ENCODE peak calls at places on chromosomes 16 and 17, in nine cellular contexts. One of them, this sample, is unnamed.

GRCh38 chr17:74637265-74637664 is 13.7 kb upstream of the CD300E start:
- DNase-seq in activated CD4-positive, CD25-positive, alpha-beta regulatory T cell treated with anti-CD3 and anti-CD28 coated beads, Interleukin-2, amount 50 U/mL, for 16 hours: no peak
- DNase-seq in NCI-H748 treated with DMSO at 0.1 percent for 48 hours: no peak
- DNase-seq in activated T-cell treated with anti-CD3 and anti-CD28 coated beads, Interleukin-2, amount 50 U/mL, for 4 hours: no peak
- DNase-seq in hypothalamus: no peak
- DNase-seq in COR-L47: no peak
- DNase-seq in body of pancreas: no peak
- DNase-seq in islet precursor cell: no peak
- DNase-seq in NCI-H446 treated with DMSO at 0.1 percent for 48 hours: no peak
- DNase-seq in this sample: no peak

GRCh38 chr17:83005639-83006038 is 73.8 kb upstream of the METRNL start:
- DNase-seq in activated CD4-positive, CD25-positive, alpha-beta regulatory T cell treated with anti-CD3 and anti-CD28 coated beads, Interleukin-2, amount 50 U/mL, for 16 hours: no peak
- DNase-seq in NCI-H748 treated with DMSO at 0.1 percent for 48 hours: no peak
- DNase-seq in activated T-cell treated with anti-CD3 and anti-CD28 coated beads, Interleukin-2, amount 50 U/mL, for 4 hours: no peak
- DNase-seq in hypothalamus: no peak
- DNase-seq in COR-L47: no peak
- DNase-seq in body of pancreas: no peak
- DNase-seq in islet precursor cell: no peak
- DNase-seq in NCI-H446 treated with DMSO at 0.1 percent for 48 hours: no peak
- DNase-seq in this sample: no peak

GRCh38 chr17:81052199-81052997 is 17.4 kb downstream of the BAIAP2 start:
- DNase-seq in activated CD4-positive, CD25-positive, alpha-beta regulatory T cell treated with anti-CD3 and anti-CD28 coated beads, Interleukin-2, amount 50 U/mL, for 16 hours: no peak
- DNase-seq in NCI-H748 treated with DMSO at 0.1 percent for 48 hours: no peak
- DNase-seq in activated T-cell treated with anti-CD3 and anti-CD28 coated beads, Interleukin-2, amount 50 U/mL, for 4 hours: no peak
- DNase-seq in hypothalamus: no peak
- DNase-seq in COR-L47: peak; percentile 40
- DNase-seq in body of pancreas: no peak
- DNase-seq in islet precursor cell: no peak
- DNase-seq in NCI-H446 treated with DMSO at 0.1 percent for 48 hours: no peak
- DNase-seq in this sample: no peak

GRCh38 chr16:81823111-81823510 is 44.0 kb downstream of the PLCG2 start:
- DNase-seq in activated CD4-positive, CD25-positive, alpha-beta regulatory T cell treated with anti-CD3 and anti-CD28 coated beads, Interleukin-2, amount 50 U/mL, for 16 hours: no peak
- DNase-seq in NCI-H748 treated with DMSO at 0.1 percent for 48 hours: no peak
- DNase-seq in activated T-cell treated with anti-CD3 and anti-CD28 coated beads, Interleukin-2, amount 50 U/mL, for 4 hours: no peak
- DNase-seq in hypothalamus: no peak
- DNase-seq in COR-L47: no peak
- DNase-seq in body of pancreas: no peak
- DNase-seq in islet precursor cell: peak; percentile 81
- DNase-seq in NCI-H446 treated with DMSO at 0.1 percent for 48 hours: no peak
- DNase-seq in this sample: no peak

GRCh38 chr16:67537636-67538591 is 9.3 kb downstream of the RIPOR1 start:
- DNase-seq in activated CD4-positive, CD25-positive, alpha-beta regulatory T cell treated with anti-CD3 and anti-CD28 coated beads, Interleukin-2, amount 50 U/mL, for 16 hours: peak; percentile 23
- DNase-seq in NCI-H748 treated with DMSO at 0.1 percent for 48 hours: no peak
- DNase-seq in activated T-cell treated with anti-CD3 and anti-CD28 coated beads, Interleukin-2, amount 50 U/mL, for 4 hours: peak; percentile 46
- DNase-seq in hypothalamus: peak; percentile 25
- DNase-seq in COR-L47: no peak
- DNase-seq in body of pancreas: peak; percentile 75
- DNase-seq in islet precursor cell: peak; percentile 81
- DNase-seq in NCI-H446 treated with DMSO at 0.1 percent for 48 hours: no peak
- DNase-seq in this sample: no peak

GRCh38 chr16:19898924-19899604 is 14.4 kb upstream of the GPRC5B start:
- DNase-seq in activated CD4-positive, CD25-positive, alpha-beta regulatory T cell treated with anti-CD3 and anti-CD28 coated beads, Interleukin-2, amount 50 U/mL, for 16 hours: no peak
- DNase-seq in NCI-H748 treated with DMSO at 0.1 percent for 48 hours: peak; percentile 51
- DNase-seq in activated T-cell treated with anti-CD3 and anti-CD28 coated beads, Interleukin-2, amount 50 U/mL, for 4 hours: no peak
- DNase-seq in hypothalamus: no peak
- DNase-seq in COR-L47: peak; percentile 28
- DNase-seq in body of pancreas: peak; percentile 70
- DNase-seq in islet precursor cell: peak; percentile 77
- DNase-seq in NCI-H446 treated with DMSO at 0.1 percent for 48 hours: no peak
- DNase-seq in this sample: peak; percentile 29

GRCh38 chr17:28526381-28526780 is 20.2 kb downstream of the FOXN1 start:
- DNase-seq in activated CD4-positive, CD25-positive, alpha-beta regulatory T cell treated with anti-CD3 and anti-CD28 coated beads, Interleukin-2, amount 50 U/mL, for 16 hours: no peak
- DNase-seq in NCI-H748 treated with DMSO at 0.1 percent for 48 hours: no peak
- DNase-seq in activated T-cell treated with anti-CD3 and anti-CD28 coated beads, Interleukin-2, amount 50 U/mL, for 4 hours: no peak
- DNase-seq in hypothalamus: no peak
- DNase-seq in COR-L47: no peak
- DNase-seq in body of pancreas: peak; percentile 15
- DNase-seq in islet precursor cell: no peak
- DNase-seq in NCI-H446 treated with DMSO at 0.1 percent for 48 hours: no peak
- DNase-seq in this sample: no peak

GRCh38 chr17:50181155-50181554 is 15.3 kb downstream of the SGCA start:
- DNase-seq in activated CD4-positive, CD25-positive, alpha-beta regulatory T cell treated with anti-CD3 and anti-CD28 coated beads, Interleukin-2, amount 50 U/mL, for 16 hours: no peak
- DNase-seq in NCI-H748 treated with DMSO at 0.1 percent for 48 hours: no peak
- DNase-seq in activated T-cell treated with anti-CD3 and anti-CD28 coated beads, Interleukin-2, amount 50 U/mL, for 4 hours: no peak
- DNase-seq in hypothalamus: peak; percentile 42
- DNase-seq in COR-L47: no peak
- DNase-seq in body of pancreas: no peak
- DNase-seq in islet precursor cell: no peak
- DNase-seq in NCI-H446 treated with DMSO at 0.1 percent for 48 hours: no peak
- DNase-seq in this sample: no peak

GRCh38 chr17:412211-413015 is 59.8 kb upstream of the RPH3AL start:
- DNase-seq in activated CD4-positive, CD25-positive, alpha-beta regulatory T cell treated with anti-CD3 and anti-CD28 coated beads, Interleukin-2, amount 50 U/mL, for 16 hours: peak; percentile 60
- DNase-seq in NCI-H748 treated with DMSO at 0.1 percent for 48 hours: peak; percentile 67
- DNase-seq in activated T-cell treated with anti-CD3 and anti-CD28 coated beads, Interleukin-2, amount 50 U/mL, for 4 hours: peak; percentile 58
- DNase-seq in hypothalamus: no peak
- DNase-seq in COR-L47: no peak
- DNase-seq in body of pancreas: peak; percentile 63
- DNase-seq in islet precursor cell: no peak
- DNase-seq in NCI-H446 treated with DMSO at 0.1 percent for 48 hours: peak; percentile 35
- DNase-seq in this sample: no peak

GRCh38 chr17:34171245-34171818 is 83.8 kb upstream of the CCL2 start:
- DNase-seq in activated CD4-positive, CD25-positive, alpha-beta regulatory T cell treated with anti-CD3 and anti-CD28 coated beads, Interleukin-2, amount 50 U/mL, for 16 hours: peak; percentile 10
- DNase-seq in NCI-H748 treated with DMSO at 0.1 percent for 48 hours: peak; percentile 18
- DNase-seq in activated T-cell treated with anti-CD3 and anti-CD28 coated beads, Interleukin-2, amount 50 U/mL, for 4 hours: peak; percentile 24
- DNase-seq in hypothalamus: no peak
- DNase-seq in COR-L47: peak; percentile 9
- DNase-seq in body of pancreas: peak; percentile 80
- DNase-seq in islet precursor cell: peak; percentile 91
- DNase-seq in NCI-H446 treated with DMSO at 0.1 percent for 48 hours: no peak
- DNase-seq in this sample: no peak

GRCh38 chr16:83651871-83652270 is 155.9 kb upstream of the HSBP1 start:
- DNase-seq in activated CD4-positive, CD25-positive, alpha-beta regulatory T cell treated with anti-CD3 and anti-CD28 coated beads, Interleukin-2, amount 50 U/mL, for 16 hours: no peak
- DNase-seq in NCI-H748 treated with DMSO at 0.1 percent for 48 hours: no peak
- DNase-seq in activated T-cell treated with anti-CD3 and anti-CD28 coated beads, Interleukin-2, amount 50 U/mL, for 4 hours: no peak
- DNase-seq in hypothalamus: no peak
- DNase-seq in COR-L47: no peak
- DNase-seq in body of pancreas: no peak
- DNase-seq in islet precursor cell: no peak
- DNase-seq in NCI-H446 treated with DMSO at 0.1 percent for 48 hours: no peak
- DNase-seq in this sample: no peak

GRCh38 chr17:28972437-28972836 is 21.1 kb upstream of the PHF12 start:
- DNase-seq in activated CD4-positive, CD25-positive, alpha-beta regulatory T cell treated with anti-CD3 and anti-CD28 coated beads, Interleukin-2, amount 50 U/mL, for 16 hours: no peak
- DNase-seq in NCI-H748 treated with DMSO at 0.1 percent for 48 hours: no peak
- DNase-seq in activated T-cell treated with anti-CD3 and anti-CD28 coated beads, Interleukin-2, amount 50 U/mL, for 4 hours: no peak
- DNase-seq in hypothalamus: no peak
- DNase-seq in COR-L47: no peak
- DNase-seq in body of pancreas: no peak
- DNase-seq in islet precursor cell: peak; percentile 86
- DNase-seq in NCI-H446 treated with DMSO at 0.1 percent for 48 hours: no peak
- DNase-seq in this sample: no peak

GRCh38 chr17:37568350-37569053 is 40.7 kb downstream of the SYNRG start:
- DNase-seq in activated CD4-positive, CD25-positive, alpha-beta regulatory T cell treated with anti-CD3 and anti-CD28 coated beads, Interleukin-2, amount 50 U/mL, for 16 hours: no peak
- DNase-seq in NCI-H748 treated with DMSO at 0.1 percent for 48 hours: no peak
- DNase-seq in activated T-cell treated with anti-CD3 and anti-CD28 coated beads, Interleukin-2, amount 50 U/mL, for 4 hours: no peak
- DNase-seq in hypothalamus: no peak
- DNase-seq in COR-L47: no peak
- DNase-seq in body of pancreas: no peak
- DNase-seq in islet precursor cell: no peak
- DNase-seq in NCI-H446 treated with DMSO at 0.1 percent for 48 hours: no peak
- DNase-seq in this sample: no peak

GRCh38 chr17:60887607-60888028 is 210.0 kb downstream of the BCAS3 start:
- DNase-seq in activated CD4-positive, CD25-positive, alpha-beta regulatory T cell treated with anti-CD3 and anti-CD28 coated beads, Interleukin-2, amount 50 U/mL, for 16 hours: no peak
- DNase-seq in NCI-H748 treated with DMSO at 0.1 percent for 48 hours: no peak
- DNase-seq in activated T-cell treated with anti-CD3 and anti-CD28 coated beads, Interleukin-2, amount 50 U/mL, for 4 hours: no peak
- DNase-seq in hypothalamus: no peak
- DNase-seq in COR-L47: no peak
- DNase-seq in body of pancreas: no peak
- DNase-seq in islet precursor cell: no peak
- DNase-seq in NCI-H446 treated with DMSO at 0.1 percent for 48 hours: no peak
- DNase-seq in this sample: no peak

GRCh38 chr17:50055055-50055425 is 870 bp upstream of the ITGA3 start:
- DNase-seq in activated CD4-positive, CD25-positive, alpha-beta regulatory T cell treated with anti-CD3 and anti-CD28 coated beads, Interleukin-2, amount 50 U/mL, for 16 hours: no peak
- DNase-seq in NCI-H748 treated with DMSO at 0.1 percent for 48 hours: peak; percentile 77
- DNase-seq in activated T-cell treated with anti-CD3 and anti-CD28 coated beads, Interleukin-2, amount 50 U/mL, for 4 hours: no peak
- DNase-seq in hypothalamus: no peak
- DNase-seq in COR-L47: peak; percentile 15
- DNase-seq in body of pancreas: peak; percentile 90
- DNase-seq in islet precursor cell: peak; percentile 96
- DNase-seq in NCI-H446 treated with DMSO at 0.1 percent for 48 hours: no peak
- DNase-seq in this sample: peak; percentile 88

GRCh38 chr17:1714488-1714979 is 4.4 kb upstream of the TLCD2 start:
- DNase-seq in activated CD4-positive, CD25-positive, alpha-beta regulatory T cell treated with anti-CD3 and anti-CD28 coated beads, Interleukin-2, amount 50 U/mL, for 16 hours: no peak
- DNase-seq in NCI-H748 treated with DMSO at 0.1 percent for 48 hours: peak; percentile 10
- DNase-seq in activated T-cell treated with anti-CD3 and anti-CD28 coated beads, Interleukin-2, amount 50 U/mL, for 4 hours: no peak
- DNase-seq in hypothalamus: peak; percentile 21
- DNase-seq in COR-L47: peak; percentile 16
- DNase-seq in body of pancreas: peak; percentile 99
- DNase-seq in islet precursor cell: peak; percentile 100
- DNase-seq in NCI-H446 treated with DMSO at 0.1 percent for 48 hours: peak; percentile 71
- DNase-seq in this sample: no peak

GRCh38 chr16:74852500-74852875 is 77.9 kb upstream of the FA2H start:
- DNase-seq in activated CD4-positive, CD25-positive, alpha-beta regulatory T cell treated with anti-CD3 and anti-CD28 coated beads, Interleukin-2, amount 50 U/mL, for 16 hours: no peak
- DNase-seq in NCI-H748 treated with DMSO at 0.1 percent for 48 hours: no peak
- DNase-seq in activated T-cell treated with anti-CD3 and anti-CD28 coated beads, Interleukin-2, amount 50 U/mL, for 4 hours: no peak
- DNase-seq in hypothalamus: no peak
- DNase-seq in COR-L47: no peak
- DNase-seq in body of pancreas: no peak
- DNase-seq in islet precursor cell: no peak
- DNase-seq in NCI-H446 treated with DMSO at 0.1 percent for 48 hours: no peak
- DNase-seq in this sample: no peak

GRCh38 chr17:64240261-64240740 is 22.8 kb downstream of the TEX2 start:
- DNase-seq in activated CD4-positive, CD25-positive, alpha-beta regulatory T cell treated with anti-CD3 and anti-CD28 coated beads, Interleukin-2, amount 50 U/mL, for 16 hours: no peak
- DNase-seq in NCI-H748 treated with DMSO at 0.1 percent for 48 hours: no peak
- DNase-seq in activated T-cell treated with anti-CD3 and anti-CD28 coated beads, Interleukin-2, amount 50 U/mL, for 4 hours: no peak
- DNase-seq in hypothalamus: no peak
- DNase-seq in COR-L47: no peak
- DNase-seq in body of pancreas: no peak
- DNase-seq in islet precursor cell: peak; percentile 95
- DNase-seq in NCI-H446 treated with DMSO at 0.1 percent for 48 hours: no peak
- DNase-seq in this sample: no peak

GRCh38 chr17:29158515-29159275 is 21.5 kb downstream of the MYO18A start:
- DNase-seq in activated CD4-positive, CD25-positive, alpha-beta regulatory T cell treated with anti-CD3 and anti-CD28 coated beads, Interleukin-2, amount 50 U/mL, for 16 hours: no peak
- DNase-seq in NCI-H748 treated with DMSO at 0.1 percent for 48 hours: no peak
- DNase-seq in activated T-cell treated with anti-CD3 and anti-CD28 coated beads, Interleukin-2, amount 50 U/mL, for 4 hours: no peak
- DNase-seq in hypothalamus: no peak
- DNase-seq in COR-L47: no peak
- DNase-seq in body of pancreas: peak; percentile 63
- DNase-seq in islet precursor cell: no peak
- DNase-seq in NCI-H446 treated with DMSO at 0.1 percent for 48 hours: no peak
- DNase-seq in this sample: no peak

GRCh38 chr17:74201250-74201649 is 2.2 kb upstream of the RPL38 start:
- DNase-seq in activated CD4-positive, CD25-positive, alpha-beta regulatory T cell treated with anti-CD3 and anti-CD28 coated beads, Interleukin-2, amount 50 U/mL, for 16 hours: no peak
- DNase-seq in NCI-H748 treated with DMSO at 0.1 percent for 48 hours: peak; percentile 24
- DNase-seq in activated T-cell treated with anti-CD3 and anti-CD28 coated beads, Interleukin-2, amount 50 U/mL, for 4 hours: no peak
- DNase-seq in hypothalamus: no peak
- DNase-seq in COR-L47: peak; percentile 46
- DNase-seq in body of pancreas: peak; percentile 52
- DNase-seq in islet precursor cell: no peak
- DNase-seq in NCI-H446 treated with DMSO at 0.1 percent for 48 hours: peak; percentile 83
- DNase-seq in this sample: peak; percentile 86

GRCh38 chr16:66375451-66375850 is 9.0 kb downstream of the CDH5 start:
- DNase-seq in activated CD4-positive, CD25-positive, alpha-beta regulatory T cell treated with anti-CD3 and anti-CD28 coated beads, Interleukin-2, amount 50 U/mL, for 16 hours: no peak
- DNase-seq in NCI-H748 treated with DMSO at 0.1 percent for 48 hours: no peak
- DNase-seq in activated T-cell treated with anti-CD3 and anti-CD28 coated beads, Interleukin-2, amount 50 U/mL, for 4 hours: no peak
- DNase-seq in hypothalamus: no peak
- DNase-seq in COR-L47: no peak
- DNase-seq in body of pancreas: no peak
- DNase-seq in islet precursor cell: no peak
- DNase-seq in NCI-H446 treated with DMSO at 0.1 percent for 48 hours: no peak
- DNase-seq in this sample: no peak

GRCh38 chr17:36144981-36145729 is 31.3 kb downstream of the TBC1D3B start:
- DNase-seq in activated CD4-positive, CD25-positive, alpha-beta regulatory T cell treated with anti-CD3 and anti-CD28 coated beads, Interleukin-2, amount 50 U/mL, for 16 hours: no peak
- DNase-seq in NCI-H748 treated with DMSO at 0.1 percent for 48 hours: no peak
- DNase-seq in activated T-cell treated with anti-CD3 and anti-CD28 coated beads, Interleukin-2, amount 50 U/mL, for 4 hours: no peak
- DNase-seq in hypothalamus: no peak
- DNase-seq in COR-L47: no peak
- DNase-seq in body of pancreas: no peak
- DNase-seq in islet precursor cell: no peak
- DNase-seq in NCI-H446 treated with DMSO at 0.1 percent for 48 hours: no peak
- DNase-seq in this sample: no peak

GRCh38 chr17:81806461-81807209 is 2.7 kb downstream of the GCGR start:
- DNase-seq in activated CD4-positive, CD25-positive, alpha-beta regulatory T cell treated with anti-CD3 and anti-CD28 coated beads, Interleukin-2, amount 50 U/mL, for 16 hours: no peak
- DNase-seq in NCI-H748 treated with DMSO at 0.1 percent for 48 hours: no peak
- DNase-seq in activated T-cell treated with anti-CD3 and anti-CD28 coated beads, Interleukin-2, amount 50 U/mL, for 4 hours: no peak
- DNase-seq in hypothalamus: no peak
- DNase-seq in COR-L47: no peak
- DNase-seq in body of pancreas: no peak
- DNase-seq in islet precursor cell: no peak
- DNase-seq in NCI-H446 treated with DMSO at 0.1 percent for 48 hours: no peak
- DNase-seq in this sample: no peak

GRCh38 chr16:84922351-84923135 is 88.8 kb downstream of the ZDHHC7 start:
- DNase-seq in activated CD4-positive, CD25-positive, alpha-beta regulatory T cell treated with anti-CD3 and anti-CD28 coated beads, Interleukin-2, amount 50 U/mL, for 16 hours: no peak
- DNase-seq in NCI-H748 treated with DMSO at 0.1 percent for 48 hours: no peak
- DNase-seq in activated T-cell treated with anti-CD3 and anti-CD28 coated beads, Interleukin-2, amount 50 U/mL, for 4 hours: no peak
- DNase-seq in hypothalamus: peak; percentile 32
- DNase-seq in COR-L47: peak; percentile 68
- DNase-seq in body of pancreas: peak; percentile 47
- DNase-seq in islet precursor cell: peak; percentile 78
- DNase-seq in NCI-H446 treated with DMSO at 0.1 percent for 48 hours: no peak
- DNase-seq in this sample: peak; percentile 52

GRCh38 chr16:28168991-28169554 is 42.7 kb downstream of the XPO6 start:
- DNase-seq in activated CD4-positive, CD25-positive, alpha-beta regulatory T cell treated with anti-CD3 and anti-CD28 coated beads, Interleukin-2, amount 50 U/mL, for 16 hours: peak; percentile 11
- DNase-seq in NCI-H748 treated with DMSO at 0.1 percent for 48 hours: no peak
- DNase-seq in activated T-cell treated with anti-CD3 and anti-CD28 coated beads, Interleukin-2, amount 50 U/mL, for 4 hours: peak; percentile 49
- DNase-seq in hypothalamus: no peak
- DNase-seq in COR-L47: no peak
- DNase-seq in body of pancreas: no peak
- DNase-seq in islet precursor cell: no peak
- DNase-seq in NCI-H446 treated with DMSO at 0.1 percent for 48 hours: no peak
- DNase-seq in this sample: no peak

GRCh38 chr16:51402785-51403184 is 251.7 kb upstream of the SALL1 start:
- DNase-seq in activated CD4-positive, CD25-positive, alpha-beta regulatory T cell treated with anti-CD3 and anti-CD28 coated beads, Interleukin-2, amount 50 U/mL, for 16 hours: no peak
- DNase-seq in NCI-H748 treated with DMSO at 0.1 percent for 48 hours: no peak
- DNase-seq in activated T-cell treated with anti-CD3 and anti-CD28 coated beads, Interleukin-2, amount 50 U/mL, for 4 hours: no peak
- DNase-seq in hypothalamus: no peak
- DNase-seq in COR-L47: no peak
- DNase-seq in body of pancreas: peak; percentile 83
- DNase-seq in islet precursor cell: no peak
- DNase-seq in NCI-H446 treated with DMSO at 0.1 percent for 48 hours: no peak
- DNase-seq in this sample: no peak

GRCh38 chr17:45195424-45195823 is 26.3 kb upstream of the FMNL1 start:
- DNase-seq in activated CD4-positive, CD25-positive, alpha-beta regulatory T cell treated with anti-CD3 and anti-CD28 coated beads, Interleukin-2, amount 50 U/mL, for 16 hours: no peak
- DNase-seq in NCI-H748 treated with DMSO at 0.1 percent for 48 hours: no peak
- DNase-seq in activated T-cell treated with anti-CD3 and anti-CD28 coated beads, Interleukin-2, amount 50 U/mL, for 4 hours: no peak
- DNase-seq in hypothalamus: no peak
- DNase-seq in COR-L47: no peak
- DNase-seq in body of pancreas: no peak
- DNase-seq in islet precursor cell: no peak
- DNase-seq in NCI-H446 treated with DMSO at 0.1 percent for 48 hours: no peak
- DNase-seq in this sample: no peak

GRCh38 chr16:747978-748746 is 7.4 kb upstream of the CIAO3 start:
- DNase-seq in activated CD4-positive, CD25-positive, alpha-beta regulatory T cell treated with anti-CD3 and anti-CD28 coated beads, Interleukin-2, amount 50 U/mL, for 16 hours: no peak
- DNase-seq in NCI-H748 treated with DMSO at 0.1 percent for 48 hours: no peak
- DNase-seq in activated T-cell treated with anti-CD3 and anti-CD28 coated beads, Interleukin-2, amount 50 U/mL, for 4 hours: no peak
- DNase-seq in hypothalamus: no peak
- DNase-seq in COR-L47: no peak
- DNase-seq in body of pancreas: no peak
- DNase-seq in islet precursor cell: no peak
- DNase-seq in NCI-H446 treated with DMSO at 0.1 percent for 48 hours: no peak
- DNase-seq in this sample: no peak

GRCh38 chr17:82949984-82950383 is 110.2 kb upstream of the ZNF750 start:
- DNase-seq in activated CD4-positive, CD25-positive, alpha-beta regulatory T cell treated with anti-CD3 and anti-CD28 coated beads, Interleukin-2, amount 50 U/mL, for 16 hours: no peak
- DNase-seq in NCI-H748 treated with DMSO at 0.1 percent for 48 hours: no peak
- DNase-seq in activated T-cell treated with anti-CD3 and anti-CD28 coated beads, Interleukin-2, amount 50 U/mL, for 4 hours: no peak
- DNase-seq in hypothalamus: no peak
- DNase-seq in COR-L47: no peak
- DNase-seq in body of pancreas: peak; percentile 4
- DNase-seq in islet precursor cell: no peak
- DNase-seq in NCI-H446 treated with DMSO at 0.1 percent for 48 hours: no peak
- DNase-seq in this sample: no peak

GRCh38 chr16:90016339-90016950 is 2.8 kb downstream of the DBNDD1 start:
- DNase-seq in activated CD4-positive, CD25-positive, alpha-beta regulatory T cell treated with anti-CD3 and anti-CD28 coated beads, Interleukin-2, amount 50 U/mL, for 16 hours: no peak
- DNase-seq in NCI-H748 treated with DMSO at 0.1 percent for 48 hours: no peak
- DNase-seq in activated T-cell treated with anti-CD3 and anti-CD28 coated beads, Interleukin-2, amount 50 U/mL, for 4 hours: no peak
- DNase-seq in hypothalamus: no peak
- DNase-seq in COR-L47: no peak
- DNase-seq in body of pancreas: no peak
- DNase-seq in islet precursor cell: no peak
- DNase-seq in NCI-H446 treated with DMSO at 0.1 percent for 48 hours: no peak
- DNase-seq in this sample: no peak

GRCh38 chr16:53822936-53823529 is 119.1 kb downstream of the FTO start:
- DNase-seq in activated CD4-positive, CD25-positive, alpha-beta regulatory T cell treated with anti-CD3 and anti-CD28 coated beads, Interleukin-2, amount 50 U/mL, for 16 hours: no peak
- DNase-seq in NCI-H748 treated with DMSO at 0.1 percent for 48 hours: no peak
- DNase-seq in activated T-cell treated with anti-CD3 and anti-CD28 coated beads, Interleukin-2, amount 50 U/mL, for 4 hours: no peak
- DNase-seq in hypothalamus: no peak
- DNase-seq in COR-L47: no peak
- DNase-seq in body of pancreas: no peak
- DNase-seq in islet precursor cell: no peak
- DNase-seq in NCI-H446 treated with DMSO at 0.1 percent for 48 hours: no peak
- DNase-seq in this sample: peak; percentile 42

This sample was measured in DMS153.